ENCODE peak calls at places on chromosomes 12 and 14, in eight cellular contexts. M, V, A, X, E, R, F and L are unnamed samples. For H3K4me1, the result is how much of the 10 kb centered on the place peaks cover.

GRCh38 chr14:59274991-59275391 is 86.5 kb downstream of the DAAM1 start:
- DNase-seq in M (peak), V (peak), A (peak), X (peak), E (no peak), R (no peak), F (peak), L (no peak)

GRCh38 chr12:119788783-119789182 is 88.3 kb downstream of the CIT start:
- DNase-seq in M (no peak), V (no peak), A (no peak), X (no peak), E (no peak), R (peak), F (no peak), L (no peak)

GRCh38 chr12:132491349-132491663 is 1.4 kb downstream of the FBRSL1 start:
- DNase-seq in M (no peak), V (no peak), A (no peak), X (no peak), E (no peak), R (no peak), F (no peak), L (no peak)

GRCh38 chr12:62194616-62195015 is 65.6 kb upstream of the USP15 start:
- DNase-seq in M (no peak), V (no peak), A (no peak), X (no peak), E (no peak), R (peak), F (no peak), L (no peak)

GRCh38 chr14:21347201-21347600 is 36.6 kb downstream of the SUPT16H start:
- DNase-seq in M (no peak), V (no peak), A (no peak), X (no peak), E (no peak), R (no peak), F (no peak), L (no peak)

GRCh38 chr12:44143170-44143569 is 307.3 kb downstream of the TMEM117 start:
- DNase-seq in M (no peak), V (no peak), A (no peak), X (no peak), E (no peak), R (no peak), F (no peak), L (no peak)

GRCh38 chr12:6393109-6393508 is 9.1 kb downstream of the LTBR start:
- DNase-seq in M (no peak), V (no peak), A (no peak), X (no peak), E (no peak), R (no peak), F (no peak), L (no peak)

GRCh38 chr12:59036973-59037807 is 116.9 kb upstream of the LRIG3 start:
- DNase-seq in M (no peak), V (no peak), A (no peak), X (no peak), E (no peak), R (no peak), F (no peak), L (no peak)

GRCh38 chr12:81077686-81078441 is at the start of gene ACSS3:
- DNase-seq in M (peak), V (peak), A (peak), X (peak), E (no peak), R (peak), F (peak), L (no peak)

GRCh38 chr12:123965382-123965781 is 7.2 kb downstream of the CCDC92 start:
- DNase-seq in M (no peak), V (no peak), A (no peak), X (no peak), E (no peak), R (no peak), F (no peak), L (no peak)

GRCh38 chr14:63730659-63731058 is 2.8 kb upstream of the SGPP1 start:
- DNase-seq in M (no peak), V (no peak), A (no peak), X (no peak), E (no peak), R (no peak), F (no peak), L (no peak)

GRCh38 chr12:4312251-4312650 is 8.8 kb upstream of the TIGAR start:
- DNase-seq in M (no peak), V (no peak), A (no peak), X (no peak), E (no peak), R (no peak), F (no peak), L (no peak)

GRCh38 chr12:107200394-107200793 is 107.0 kb upstream of the CRY1 start:
- DNase-seq in M (no peak), V (no peak), A (no peak), X (no peak), E (no peak), R (peak), F (no peak), L (no peak)

GRCh38 chr14:64806202-64806861 is 73.4 kb downstream of the SPTB start:
- DNase-seq in M (no peak), V (no peak), A (no peak), X (no peak), E (no peak), R (peak), F (peak), L (no peak)

GRCh38 chr14:52790756-52791203 is 627 bp downstream of the GNPNAT1 start:
- DNase-seq in M (no peak), V (no peak), A (no peak), X (no peak), E (no peak), R (no peak), F (no peak), L (no peak)

GRCh38 chr12:58671196-58671595 is 249.1 kb downstream of the LRIG3 start:
- DNase-seq in M (no peak), V (no peak), A (peak), X (no peak), E (no peak), R (no peak), F (no peak), L (no peak)

GRCh38 chr12:115998119-115998633 is 279.3 kb downstream of the MED13L start:
- DNase-seq in M (no peak), V (no peak), A (peak), X (no peak), E (no peak), R (peak), F (no peak), L (no peak)

GRCh38 chr12:97877404-97877803 is 414.8 kb downstream of the RMST start:
- DNase-seq in M (no peak), V (no peak), A (no peak), X (no peak), E (no peak), R (no peak), F (no peak), L (no peak)

GRCh38 chr12:85029456-85029855 is 6.6 kb downstream of the TSPAN19 start:
- DNase-seq in M (no peak), V (no peak), A (peak), X (no peak), E (no peak), R (peak), F (no peak), L (no peak)

GRCh38 chr14:91228112-91229004 is 16.1 kb downstream of the GPR68 start:
- DNase-seq in M (no peak), V (no peak), A (no peak), X (no peak), E (peak), R (peak), F (no peak), L (no peak)

GRCh38 chr12:674272-674781 is 11.1 kb upstream of the NINJ2 start:
- DNase-seq in M (no peak), V (no peak), A (no peak), X (no peak), E (peak), R (no peak), F (no peak), L (no peak)

GRCh38 chr12:91604897-91605296 is 422.3 kb upstream of the DCN start:
- DNase-seq in M (no peak), V (no peak), A (no peak), X (no peak), E (no peak), R (no peak), F (no peak), L (no peak)

GRCh38 chr12:92912052-92912451 is 17.0 kb downstream of the EEA1 start:
- DNase-seq in M (no peak), V (no peak), A (no peak), X (no peak), E (no peak), R (peak), F (no peak), L (no peak)

GRCh38 chr14:66404051-66404450 is 82.1 kb upstream of the CCDC196 start:
- DNase-seq in M (no peak), V (no peak), A (no peak), X (no peak), E (no peak), R (no peak), F (no peak), L (no peak)

GRCh38 chr12:6347367-6348338 is 5.8 kb upstream of the TNFRSF1A start:
- DNase-seq in M (peak), V (no peak), A (no peak), X (peak), E (no peak), R (peak), F (peak), L (no peak)

GRCh38 chr14:25011095-25011494 is 38.9 kb downstream of the STXBP6 start:
- DNase-seq in M (no peak), V (no peak), A (no peak), X (no peak), E (no peak), R (no peak), F (no peak), L (no peak)

GRCh38 chr14:58871972-58872530 is 234.3 kb downstream of the DACT1 start:
- DNase-seq in M (no peak), V (no peak), A (no peak), X (no peak), E (no peak), R (peak), F (no peak), L (no peak)

GRCh38 chr14:68316078-68316868 is 476.6 kb downstream of the ZFP36L1 start:
- DNase-seq in M (no peak), V (no peak), A (no peak), X (no peak), E (no peak), R (no peak), F (no peak), L (no peak)

GRCh38 chr14:80491131-80491530 is 279.8 kb upstream of the DIO2 start:
- DNase-seq in M (peak), V (no peak), A (no peak), X (peak), E (no peak), R (peak), F (no peak), L (no peak)

GRCh38 chr12:102960766-102961487 is 3.5 kb downstream of the ASCL1 start:
- DNase-seq in M (no peak), V (no peak), A (peak), X (no peak), E (no peak), R (no peak), F (no peak), L (peak)

GRCh38 chr12:119678459-119678858 is 10.5 kb downstream of the PRKAB1 start:
- DNase-seq in M (no peak), V (no peak), A (peak), X (no peak), E (no peak), R (no peak), F (no peak), L (no peak)

GRCh38 chr12:75784591-75784990 is 247.0 kb downstream of the PHLDA1 start:
- DNase-seq in M (peak), V (no peak), A (no peak), X (peak), E (no peak), R (no peak), F (peak), L (peak)

GRCh38 chr12:110010853-110011835 is 11.9 kb downstream of the ANKRD13A start:
- DNase-seq in M (no peak), V (no peak), A (no peak), X (no peak), E (no peak), R (no peak), F (no peak), L (no peak)

GRCh38 chr12:132178801-132179401 is 34.6 kb downstream of the NOC4L start:
- DNase-seq in M (peak), V (no peak), A (peak), X (no peak), E (peak), R (no peak), F (no peak), L (no peak)

GRCh38 chr12:39574785-39575497 is 44.7 kb downstream of the ABCD2 start:
- DNase-seq in M (no peak), V (no peak), A (no peak), X (no peak), E (no peak), R (peak), F (no peak), L (no peak)

GRCh38 chr12:101830391-101831325 is at the start of gene GNPTAB:
- DNase-seq in M (peak), V (peak), A (peak), X (peak), E (peak), R (peak), F (peak), L (peak)
- TF ChIP-seq CTCF in M (peak), V (peak), A (peak), X (peak), E (peak), R (peak), F (peak), L (peak)

DNA sequence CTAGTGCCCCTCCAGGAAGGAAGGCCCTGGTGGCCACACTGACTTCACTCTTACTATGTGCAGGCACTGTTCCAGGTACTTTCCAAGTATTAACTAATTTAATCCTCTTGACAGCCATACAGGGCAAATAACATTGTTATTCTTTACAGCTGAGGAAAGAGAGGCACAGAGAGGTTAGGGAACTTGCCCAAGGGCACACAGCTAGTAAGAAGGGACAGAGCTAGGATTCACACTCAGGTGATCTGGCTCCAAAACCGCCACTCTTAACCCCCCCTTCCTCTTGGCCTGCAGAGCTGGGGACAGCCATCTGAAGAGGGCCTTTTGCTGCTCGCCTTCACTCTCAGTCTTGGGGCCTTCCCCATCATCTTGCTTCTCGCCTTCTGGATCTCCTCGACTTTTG is 4.0 kb downstream of the JDP2 start:
- DNase-seq in M (no peak), V (no peak), A (no peak), X (no peak), E (no peak), R (no peak), F (no peak), L (no peak)
- H3K4me1 ChIP-seq in M (under half), V (half or more), A (under half), X (under half), E (under half), R (under half), F (under half), L (under half)

DNA sequence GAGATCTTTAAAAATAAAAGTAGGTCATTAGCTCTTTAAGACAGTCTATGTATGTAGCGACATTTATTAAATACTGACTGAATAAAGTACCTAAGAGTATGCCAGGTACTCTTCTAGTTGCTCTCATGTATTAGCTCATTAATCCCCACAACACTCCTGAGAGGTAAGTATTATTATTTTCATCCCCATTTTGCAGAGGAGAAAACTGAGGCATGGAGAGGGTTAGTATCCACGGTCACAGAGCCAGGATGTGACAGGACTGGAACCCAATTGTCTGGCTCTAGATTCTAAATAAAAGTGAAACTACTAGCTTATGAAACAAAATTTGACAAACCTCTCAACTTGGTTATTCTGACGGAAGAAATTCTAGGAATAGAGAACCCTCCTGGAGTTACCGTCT is 112.1 kb downstream of the CHST11 start:
- DNase-seq in M (no peak), V (no peak), A (no peak), X (no peak), E (no peak), R (no peak), F (no peak), L (no peak)
- H3K4me3 ChIP-seq in M (no peak), V (no peak), A (no peak), X (no peak), E (no peak), R (no peak), F (no peak), L (no peak)

DNA sequence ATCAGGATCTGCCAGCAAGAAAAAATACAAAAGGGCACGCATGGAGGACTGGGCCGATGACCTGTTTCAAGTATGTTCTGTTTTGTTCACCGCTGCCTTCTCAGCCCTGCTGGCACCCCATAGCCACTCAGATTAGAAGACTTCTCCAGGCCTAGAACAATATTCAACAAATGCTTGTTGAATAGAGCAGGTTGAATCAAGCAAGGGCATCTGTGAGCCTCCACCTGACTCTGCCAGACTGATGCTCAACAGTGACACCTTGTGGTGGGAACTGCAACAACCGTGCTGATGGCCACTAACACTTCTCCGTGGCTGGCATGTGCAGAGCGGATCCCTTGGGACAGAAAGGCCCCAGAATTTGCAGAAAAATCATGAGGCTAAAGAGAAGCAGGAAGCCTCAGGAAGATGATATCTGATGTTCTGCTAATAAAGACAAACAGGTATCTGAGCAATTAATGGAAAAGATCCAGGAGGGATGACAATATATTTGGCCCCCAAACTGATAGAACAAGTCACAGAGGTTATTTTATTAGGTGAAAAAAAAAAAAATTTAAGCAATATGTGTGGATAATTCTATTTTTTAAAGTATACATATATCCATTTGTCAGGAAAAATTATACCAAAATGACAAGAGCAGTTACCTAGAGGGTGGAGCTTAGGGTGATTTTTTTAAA is 114.3 kb downstream of the KSR2 start:
- DNase-seq in M (no peak), V (no peak), A (peak), X (no peak), E (peak), R (peak), F (peak), L (peak)
- TF ChIP-seq CTCF in M (peak), V (peak), A (peak), X (peak), E (peak), R (peak), F (no peak), L (peak)

DNA sequence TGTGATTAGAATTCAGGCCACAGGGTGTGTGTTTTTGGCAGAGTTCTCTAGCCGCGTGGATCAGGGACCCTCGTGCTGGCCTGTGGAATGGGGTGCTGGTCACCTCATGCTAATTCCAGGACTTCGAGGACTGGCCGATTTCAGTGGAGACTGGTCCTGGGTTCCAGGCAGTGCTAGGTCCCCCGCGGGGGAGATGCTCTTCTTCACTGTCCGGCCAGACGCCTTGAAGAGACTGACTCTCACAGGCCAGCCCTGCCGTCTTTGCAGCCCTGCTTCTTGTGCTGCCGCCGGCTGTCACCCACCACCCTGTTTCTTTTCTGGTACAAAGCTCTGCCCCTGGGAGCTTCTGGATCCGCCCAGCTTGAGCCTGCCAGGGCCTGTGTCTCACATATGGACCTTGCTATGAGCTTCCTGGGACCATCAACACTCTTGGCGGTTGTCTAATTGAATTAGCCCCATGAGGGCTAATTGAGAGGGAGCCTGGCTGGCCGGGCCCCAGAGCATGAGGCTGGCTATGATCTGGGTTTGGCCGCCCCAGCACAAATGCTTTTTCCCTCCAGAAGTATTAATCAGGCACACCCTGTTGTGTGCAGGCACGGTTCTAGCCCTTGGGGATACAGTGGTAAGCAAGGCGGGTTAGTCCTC is 8.2 kb downstream of the MLXIP start:
- DNase-seq in M (no peak), V (no peak), A (no peak), X (no peak), E (no peak), R (no peak), F (no peak), L (peak)
- H3K4me1 ChIP-seq in M (half or more), V (half or more), A (under half), X (under half), E (half or more), R (under half), F (under half), L (under half)